ENCODE peak calls at places on chromosomes 11 and 22, in six cellular contexts. K is body of pancreas, L is heart left ventricle, D is psoas muscle, M is pancreas, U is neural progenitor cell. V is an unnamed sample.

GRCh38 chr11:4539603-4540219 is 5.3 kb upstream of the OR52M1 start:
- DNase-seq in M (peak; percentile 86), D (peak; percentile 62), K (peak; percentile 60), U (peak; percentile 63), L (peak; percentile 64), V (peak; percentile 39)

GRCh38 chr11:116530705-116531104 is 242.1 kb downstream of the BUD13 start:
- DNase-seq in U (no peak), M (no peak), L (no peak), K (no peak), D (no peak), V (no peak)

GRCh38 chr11:62713343-62713742 is 5.9 kb downstream of the GNG3 start:
- DNase-seq in M (no peak), L (no peak), K (peak; percentile 68), U (no peak), D (no peak), V (peak; percentile 66)

GRCh38 chr11:91158901-91159537 is 936.2 kb upstream of the CHORDC1 start:
- DNase-seq in M (no peak), K (no peak), L (no peak), U (no peak), D (no peak), V (no peak)

GRCh38 chr22:23570681-23571080 is 9.4 kb downstream of the IGLL1 start:
- DNase-seq in M (peak; percentile 21), D (peak; percentile 19), U (no peak), K (no peak), L (no peak), V (no peak)

GRCh38 chr11:561148-562003 is 606 bp downstream of the RASSF7 start:
- DNase-seq in U (no peak), M (peak; percentile 81), L (peak; percentile 30), K (peak; percentile 83), D (no peak), V (peak; percentile 88)

GRCh38 chr11:57574061-57574460 is 6.6 kb upstream of the UBE2L6 start:
- DNase-seq in K (no peak), D (no peak), L (no peak), U (no peak), M (no peak), V (no peak)

GRCh38 chr11:34830648-34831047 is 85.5 kb downstream of the APIP start:
- DNase-seq in K (no peak), L (peak; percentile 65), M (no peak), D (no peak), U (no peak), V (no peak)

GRCh38 chr11:46306296-46306853 is 28.9 kb downstream of the CREB3L1 start:
- DNase-seq in D (no peak), U (no peak), M (no peak), L (no peak), K (no peak), V (no peak)

GRCh38 chr11:68504432-68505066 is 44.0 kb downstream of the PPP6R3 start:
- DNase-seq in K (no peak), M (no peak), L (no peak), D (no peak), U (no peak), V (no peak)

GRCh38 chr11:77100166-77101042 is 2.2 kb upstream of the OMP start:
- DNase-seq in L (peak; percentile 9), D (peak; percentile 40), K (no peak), U (no peak), M (peak; percentile 40), V (no peak)

GRCh38 chr11:102280237-102280833 is 36.9 kb upstream of the BIRC3 start:
- DNase-seq in M (no peak), U (peak; percentile 11), K (no peak), L (no peak), D (no peak), V (no peak)

GRCh38 chr11:69391192-69392103 is 90.0 kb upstream of the LINC01488 start:
- DNase-seq in U (no peak), D (peak; percentile 28), K (no peak), M (peak; percentile 45), L (no peak), V (no peak)

GRCh38 chr11:133269272-133269671 is 263.0 kb downstream of the OPCML start:
- DNase-seq in U (no peak), D (no peak), K (no peak), M (no peak), L (no peak), V (no peak)

GRCh38 chr11:95567685-95568084 is 221.9 kb downstream of the FAM76B start:
- DNase-seq in M (no peak), K (no peak), L (no peak), D (no peak), U (no peak), V (no peak)

GRCh38 chr11:33608386-33608785 is 92.2 kb downstream of the C11orf91 start:
- DNase-seq in L (no peak), M (no peak), D (no peak), K (no peak), U (no peak), V (no peak)

GRCh38 chr11:108916290-108916689 is 251.4 kb downstream of the DDX10 start:
- DNase-seq in L (no peak), K (no peak), U (no peak), M (no peak), D (no peak), V (no peak)

GRCh38 chr11:60657880-60658279 is 41.5 kb upstream of the MS4A8 start:
- DNase-seq in D (no peak), U (peak; percentile 6), K (peak; percentile 62), M (no peak), L (no peak), V (peak; percentile 42)

GRCh38 chr11:10693509-10694071 is at the start of gene IRAG1:
- DNase-seq in D (peak; percentile 69), L (peak; percentile 80), K (peak; percentile 14), M (no peak), U (peak; percentile 11), V (no peak)

GRCh38 chr11:80586464-80586863 is 1145.6 kb upstream of the TENM4 start:
- DNase-seq in K (no peak), L (no peak), M (no peak), D (no peak), U (no peak), V (no peak)

GRCh38 chr11:131666617-131667016 is 296.2 kb downstream of the NTM start:
- DNase-seq in L (no peak), M (no peak), D (no peak), U (no peak), K (no peak), V (no peak)

GRCh38 chr11:44607987-44608386 is 42.5 kb downstream of the CD82 start:
- DNase-seq in K (no peak), U (no peak), D (no peak), M (no peak), L (no peak), V (no peak)

GRCh38 chr11:26730711-26731460 is 9.0 kb upstream of the SLC5A12 start:
- DNase-seq in K (no peak), U (no peak), D (no peak), L (no peak), M (no peak), V (no peak)

GRCh38 chr11:34599406-34599901 is 21.4 kb upstream of the EHF start:
- DNase-seq in D (no peak), K (no peak), M (no peak), L (no peak), U (no peak), V (no peak)

GRCh38 chr11:72343159-72343756 is 91.1 kb downstream of the CLPB start:
- DNase-seq in D (no peak), K (no peak), L (no peak), M (no peak), U (no peak), V (no peak)

GRCh38 chr11:32374261-32374711 is 61.1 kb downstream of the WT1 start:
- DNase-seq in M (no peak), K (peak; percentile 17), L (no peak), U (peak; percentile 67), D (no peak), V (no peak)

GRCh38 chr11:47271961-47272661 is 2.2 kb downstream of the MADD start:
- DNase-seq in L (peak; percentile 73), K (peak; percentile 53), M (no peak), D (peak; percentile 77), U (no peak), V (no peak)

GRCh38 chr11:66002648-66003225 is 434 bp downstream of the BANF1 start:
- DNase-seq in L (peak; percentile 73), K (peak; percentile 79), M (peak; percentile 81), D (peak; percentile 91), U (no peak), V (peak; percentile 60)

GRCh38 chr22:50221410-50222300 is 20.8 kb downstream of the SELENOO start:
- DNase-seq in U (no peak), M (no peak), L (no peak), K (no peak), D (no peak), V (no peak)

GRCh38 chr22:41862160-41862529 is 29.2 kb downstream of the SREBF2 start:
- DNase-seq in M (no peak), D (no peak), L (no peak), U (no peak), K (no peak), V (no peak)

GRCh38 chr22:18031670-18032454 is 7.5 kb upstream of the MICAL3 start:
- DNase-seq in D (peak; percentile 89), K (peak; percentile 38), L (no peak), U (no peak), M (peak; percentile 68), V (no peak)

GRCh38 chr11:131754671-131755070 is 384.3 kb downstream of the NTM start:
- DNase-seq in U (no peak), D (no peak), K (no peak), M (no peak), L (no peak), V (no peak)

GRCh38 chr11:34588701-34589100 is 32.2 kb upstream of the EHF start:
- DNase-seq in U (no peak), D (no peak), M (no peak), L (no peak), K (no peak), V (no peak)

GRCh38 chr22:30209642-30210041 is 36.9 kb downstream of the LIF start:
- DNase-seq in L (no peak), M (no peak), D (no peak), K (no peak), U (no peak), V (no peak)
- H3K4me1 ChIP-seq in L (no peaks in the 10 kb centered on the region), M (no peaks in the 10 kb centered on the region), D (no peaks in the 10 kb centered on the region), K (peaks cover 50% of the 10 kb centered on the region), U (peaks cover 11% of the 10 kb centered on the region), V (no peaks in the 10 kb centered on the region)

GRCh38 chr11:64009234-64009633 is 23.0 kb downstream of the OTUB1 start:
- DNase-seq in D (no peak), M (no peak), K (no peak), U (no peak), L (no peak), V (no peak)
- H3K27me3 ChIP-seq in D (no peaks in the 10 kb centered on the region), M (no peaks in the 10 kb centered on the region), K (no peaks in the 10 kb centered on the region), U (peaks cover 59% of the 10 kb centered on the region), L (no peaks in the 10 kb centered on the region), V (no peaks in the 10 kb centered on the region)

GRCh38 chr11:114080219-114080618 is 20.7 kb downstream of the ZBTB16 start:
- DNase-seq in M (peak; percentile 30), D (peak; percentile 74), K (peak; percentile 25), U (no peak), L (peak; percentile 47), V (no peak)
- H3K4me3 ChIP-seq in M (no peak overlapping the region), D (peak overlapping the region; percentile 34), K (no peak overlapping the region), U (no peak overlapping the region), L (no peak overlapping the region), V (no peak overlapping the region)

DNA sequence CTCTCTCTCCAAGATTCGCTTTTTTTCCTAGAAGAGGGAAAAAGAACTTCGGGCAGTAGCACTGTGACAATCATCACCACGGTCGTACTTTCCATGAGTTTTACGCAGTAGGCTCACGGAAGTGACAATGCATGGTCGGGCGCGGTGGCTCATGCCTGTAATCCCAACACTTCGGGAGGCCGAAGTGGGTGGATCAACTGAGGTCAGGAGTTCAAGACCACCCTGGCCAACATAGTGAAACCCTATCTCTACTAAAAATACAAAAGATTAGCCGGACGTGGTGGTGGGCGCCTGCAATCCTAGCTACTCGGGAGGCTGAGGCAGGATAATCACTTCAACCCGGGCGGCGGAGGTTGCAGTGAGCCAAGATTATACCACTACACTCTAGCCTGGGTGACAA is 23.4 kb downstream of the GRAP2 start:
- DNase-seq in M (no peak), L (no peak), D (no peak), U (no peak), K (no peak), V (no peak)
- H3K4me1 ChIP-seq in M (no peaks in the 10 kb centered on the region), L (no peaks in the 10 kb centered on the region), D (no peaks in the 10 kb centered on the region), U (no peaks in the 10 kb centered on the region), K (peaks cover 18% of the 10 kb centered on the region), V (no peaks in the 10 kb centered on the region)

V was measured in lung.